ENCODE peak calls at places on chromosomes 5 and 9, in four cellular contexts. S is IMR-90, M is fibroblast of lung, L is BJ. R is an unnamed sample.

GRCh38 chr5:83220331-83220730 is 143.0 kb downstream of the XRCC4 start:
- DNase-seq in S (peak), M (peak), L (no peak), R (no peak)

GRCh38 chr5:14254686-14255085 is 111.5 kb downstream of the TRIO start:
- DNase-seq in S (no peak), M (no peak), L (no peak), R (no peak)

GRCh38 chr9:121684381-121685145 is 33.1 kb downstream of the DAB2IP start:
- DNase-seq in S (no peak), M (peak), L (no peak), R (no peak)

GRCh38 chr5:96487859-96488258 is 54.8 kb upstream of the PCSK1 start:
- DNase-seq in S (no peak), M (no peak), L (peak), R (no peak)

GRCh38 chr5:82664711-82665110 is 386.6 kb upstream of the RPS23 start:
- DNase-seq in S (no peak), M (no peak), L (no peak), R (no peak)

GRCh38 chr5:43401827-43402226 is 10.4 kb downstream of the CCL28 start:
- DNase-seq in S (peak), M (peak), L (no peak), R (no peak)

GRCh38 chr5:55853271-55853670 is 2.1 kb downstream of the IL31RA start:
- DNase-seq in S (no peak), M (no peak), L (no peak), R (no peak)

GRCh38 chr5:90000351-90000750 is 409.2 kb downstream of the CETN3 start:
- DNase-seq in S (no peak), M (no peak), L (no peak), R (no peak)

GRCh38 chr5:147532157-147532556 is 22.3 kb upstream of the DPYSL3 start:
- DNase-seq in S (no peak), M (no peak), L (no peak), R (no peak)

GRCh38 chr9:91836515-91836914 is 113.5 kb downstream of the ROR2 start:
- DNase-seq in S (no peak), M (no peak), L (no peak), R (no peak)

GRCh38 chr9:2281031-2281802 is 266.1 kb downstream of the SMARCA2 start:
- DNase-seq in S (peak), M (no peak), L (no peak), R (peak)

GRCh38 chr9:112764837-112765236 is 14.3 kb downstream of the SNX30 start:
- DNase-seq in S (no peak), M (no peak), L (no peak), R (no peak)

GRCh38 chr5:127011961-127012644 is 18.3 kb downstream of the MARCHF3 start:
- DNase-seq in S (peak), M (no peak), L (no peak), R (no peak)

DNA sequence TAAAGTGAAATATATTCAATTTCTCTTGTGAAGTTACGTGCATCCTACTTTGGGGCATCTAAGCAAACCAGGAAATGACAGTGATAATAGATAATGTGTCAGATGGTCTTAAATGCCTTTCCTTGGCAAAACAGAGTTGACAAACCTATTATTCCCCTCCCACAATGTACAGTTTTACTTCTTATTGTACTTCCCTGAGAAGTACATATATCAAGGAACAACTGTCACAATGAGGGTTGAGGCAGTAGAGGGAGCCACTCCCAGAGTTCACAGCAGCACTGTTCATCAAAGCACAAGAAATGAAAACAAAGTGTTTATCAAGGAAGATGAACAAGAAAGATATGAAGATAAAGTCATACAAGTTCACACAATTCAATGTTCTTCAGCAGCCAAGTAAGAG is 41.1 kb downstream of the ELAVL2 start:
- DNase-seq in S (no peak), M (no peak), L (no peak), R (no peak)
- TF ChIP-seq CTCF in S (no peak), M (no peak), L (no peak), R (no peak)

DNA sequence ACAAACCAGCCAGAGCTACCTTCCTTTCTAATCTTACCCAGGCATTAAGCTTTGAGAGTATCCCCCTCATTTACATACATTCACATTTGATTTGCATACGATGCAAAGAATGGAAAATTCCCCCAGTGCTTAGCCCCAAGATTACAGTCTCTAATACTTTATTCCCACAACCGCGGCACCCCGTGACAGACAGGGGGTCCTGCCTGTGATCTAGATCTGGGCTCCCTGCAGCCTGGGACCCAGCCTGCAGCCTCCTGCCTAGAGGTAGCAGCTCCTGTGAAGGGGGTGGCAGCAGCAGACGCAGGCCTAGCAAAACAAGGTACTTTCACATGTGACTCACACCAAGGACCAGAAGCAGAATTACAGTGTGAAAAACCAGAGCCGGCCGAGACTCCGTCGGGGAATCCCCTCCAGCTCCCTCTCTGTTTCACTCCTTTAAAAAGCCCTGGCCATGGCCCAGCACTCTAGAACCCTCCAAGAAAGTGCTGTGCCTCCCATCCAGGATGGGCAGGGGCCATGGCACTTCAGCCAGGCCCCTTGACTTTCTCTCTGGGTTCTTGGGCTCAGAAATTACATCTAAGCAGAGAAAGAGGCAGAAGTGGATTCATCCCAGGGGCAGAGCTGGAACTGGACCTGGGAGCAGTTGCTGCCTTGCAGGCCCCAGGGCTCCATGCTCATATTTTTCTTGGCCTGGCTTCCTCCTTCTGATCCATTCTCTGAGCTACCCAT is 14.0 kb upstream of the TCF7 start:
- DNase-seq in S (peak), M (no peak), L (no peak), R (peak)
- H3K4me3 ChIP-seq in S (no peak), M (no peak), L (no peak), R (no peak)

DNA sequence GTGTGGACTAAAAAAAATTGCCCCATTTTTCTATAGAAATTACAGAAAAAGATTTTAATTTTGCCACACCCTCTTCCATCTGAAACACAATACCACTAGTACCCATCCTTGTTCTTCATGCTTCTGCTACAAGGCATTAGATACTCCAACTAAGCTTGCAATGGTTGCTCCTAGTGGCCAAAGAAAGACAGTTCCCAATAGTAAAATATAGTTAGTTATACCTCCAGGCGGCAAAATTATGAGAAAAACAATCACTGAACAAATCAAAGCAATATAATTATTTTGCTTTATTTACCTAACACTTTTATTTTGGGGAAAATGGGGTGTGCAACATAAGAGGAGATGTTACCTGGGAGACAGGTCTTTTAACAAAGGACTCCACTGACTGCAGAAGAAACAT is 101.2 kb downstream of the RAPGEF6 start:
- DNase-seq in S (no peak), M (no peak), L (no peak), R (no peak)
- TF ChIP-seq CTCF in S (no peak), M (no peak), L (peak), R (peak)

GRCh38 chr9:136664000-136664798 is 1.5 kb downstream of the EGFL7 start:
- DNase-seq in S (no peak), M (no peak), L (no peak), R (no peak)
- H3K4me3 ChIP-seq in S (no peak), M (no peak), L (no peak), R (no peak)